ENCODE peak calls at places on chromosomes 1 and 21, in six cellular contexts. S is AG08395, Q is RCC 7860, O is ACHN, T is tibial nerve, A is amniotic stem cell. D is an unnamed sample.

GRCh38 chr1:212221801-212222200 is 63.4 kb upstream of the PPP2R5A start:
- DNase-seq in S (no peak), Q (no peak), O (no peak), T (no peak), A (no peak), D (no peak)

GRCh38 chr1:240562111-240562590 is 49.8 kb downstream of the GREM2 start:
- DNase-seq in S (no peak), Q (no peak), O (no peak), T (no peak), A (no peak), D (no peak)

GRCh38 chr1:3032970-3033794 is 11.9 kb downstream of the ACTRT2 start:
- DNase-seq in S (no peak), Q (no peak), O (no peak), T (no peak), A (no peak), D (no peak)

GRCh38 chr1:23865543-23865930 is 2.6 kb downstream of the FUCA1 start:
- DNase-seq in S (peak; percentile 34), Q (peak; percentile 97), O (peak; percentile 42), T (peak; percentile 44), A (no peak), D (peak; percentile 66)

GRCh38 chr1:114779722-114780121 is 763 bp downstream of the SIKE1 start:
- DNase-seq in S (no peak), Q (no peak), O (no peak), T (no peak), A (no peak), D (no peak)

GRCh38 chr1:225746361-225747179 is 31.1 kb upstream of the SRP9 start:
- DNase-seq in S (peak; percentile 85), Q (peak; percentile 93), O (peak; percentile 96), T (peak; percentile 55), A (peak; percentile 64), D (peak; percentile 73)

GRCh38 chr1:202800742-202801141 is 7.5 kb downstream of the KDM5B start:
- DNase-seq in S (no peak), Q (no peak), O (no peak), T (no peak), A (no peak), D (no peak)

GRCh38 chr1:220698607-220699016 is 8.4 kb downstream of the C1orf115 start:
- DNase-seq in S (no peak), Q (no peak), O (no peak), T (no peak), A (no peak), D (no peak)

GRCh38 chr1:226107471-226108460 is 45.2 kb downstream of the H3-3A start:
- DNase-seq in S (no peak), Q (no peak), O (no peak), T (no peak), A (no peak), D (peak; percentile 57)

GRCh38 chr21:34836103-34836932 is 167.5 kb downstream of the CLIC6 start:
- DNase-seq in S (peak; percentile 92), Q (peak; percentile 98), O (peak; percentile 84), T (peak; percentile 64), A (peak; percentile 95), D (peak; percentile 72)

GRCh38 chr1:107000907-107001306 is 55.6 kb upstream of the PRMT6 start:
- DNase-seq in S (no peak), Q (no peak), O (no peak), T (no peak), A (no peak), D (no peak)

GRCh38 chr21:35349378-35350080 is 300.4 kb upstream of the RUNX1 start:
- DNase-seq in S (peak; percentile 11), Q (no peak), O (no peak), T (no peak), A (no peak), D (no peak)

GRCh38 chr1:56644941-56645662 is at the start of gene PRKAA2:
- DNase-seq in S (peak; percentile 26), Q (no peak), O (peak; percentile 61), T (peak; percentile 7), A (no peak), D (no peak)

GRCh38 chr1:9744106-9744799 is 79.5 kb downstream of the CLSTN1 start:
- DNase-seq in S (no peak), Q (no peak), O (no peak), T (no peak), A (no peak), D (no peak)

GRCh38 chr1:228007054-228007800 is 429 bp downstream of the WNT3A start:
- DNase-seq in S (peak; percentile 14), Q (no peak), O (no peak), T (no peak), A (no peak), D (no peak)

GRCh38 chr1:230976825-230977747 is 1.6 kb downstream of the TTC13 start:
- DNase-seq in S (no peak), Q (no peak), O (no peak), T (no peak), A (no peak), D (peak; percentile 49)

GRCh38 chr21:31354604-31355443 is 10.8 kb upstream of the TIAM1 start:
- DNase-seq in S (peak; percentile 43), Q (peak; percentile 72), O (peak; percentile 76), T (no peak), A (no peak), D (peak; percentile 14)

GRCh38 chr1:6554907-6555778 is at the start of gene TAS1R1:
- DNase-seq in S (peak; percentile 71), Q (no peak), O (no peak), T (no peak), A (no peak), D (no peak)

GRCh38 chr1:154866995-154867795 is 2.9 kb downstream of the KCNN3 start:
- DNase-seq in S (peak; percentile 88), Q (peak; percentile 76), O (peak; percentile 72), T (no peak), A (peak; percentile 47), D (no peak)

GRCh38 chr21:28776251-28776650 is 216.4 kb downstream of the LTN1 start:
- DNase-seq in S (no peak), Q (peak; percentile 92), O (no peak), T (no peak), A (no peak), D (no peak)

GRCh38 chr1:55318111-55318817 is 103.1 kb upstream of the USP24 start:
- DNase-seq in S (no peak), Q (no peak), O (no peak), T (no peak), A (no peak), D (no peak)

GRCh38 chr1:5933676-5934057 is 58.6 kb downstream of the NPHP4 start:
- DNase-seq in S (peak; percentile 25), Q (no peak), O (no peak), T (no peak), A (no peak), D (no peak)

GRCh38 chr1:146036241-146036989 is 14.9 kb upstream of the HJV start:
- DNase-seq in S (no peak), Q (no peak), O (no peak), T (no peak), A (no peak), D (no peak)

GRCh38 chr21:29235714-29236197 is 63.0 kb upstream of the BACH1 start:
- DNase-seq in S (no peak), Q (no peak), O (no peak), T (no peak), A (no peak), D (no peak)

GRCh38 chr1:15707239-15707940 is 23.3 kb downstream of the PLEKHM2 start:
- DNase-seq in S (no peak), Q (no peak), O (no peak), T (no peak), A (no peak), D (no peak)

GRCh38 chr1:58251415-58252073 is 295.0 kb downstream of the OMA1 start:
- DNase-seq in S (peak; percentile 24), Q (no peak), O (peak; percentile 16), T (no peak), A (no peak), D (peak; percentile 34)